ENCODE peak calls at places on chromosomes 7 and 10, in ten cellular contexts. U is Karpas-422; Z is CD4-positive, CD25-positive, alpha-beta regulatory T cell; B is mammary epithelial cell; Y is colonic mucosa; O is body of pancreas; Q is CD8-positive, alpha-beta T cell; W is stomach; C is right cardiac atrium; T is neuronal stem cell. G is an unnamed sample. For H3K4me1, the result is how much of the 10 kb centered on the place peaks cover.

GRCh38 chr7:29346574-29346973 is 152.0 kb downstream of the CHN2 start:
- DNase-seq in U (no peak), Z (no peak), B (no peak), Y (no peak), O (no peak), Q (no peak), W (no peak), C (no peak), T (no peak), G (no peak)

GRCh38 chr10:15348579-15348978 is 22.5 kb downstream of the FAM171A1 start:
- DNase-seq in U (no peak), Z (no peak), B (no peak), Y (no peak), O (no peak), Q (no peak), W (no peak), C (peak), T (no peak), G (no peak)

GRCh38 chr10:117541909-117542705 is 439 bp upstream of the EMX2 start:
- DNase-seq in U (no peak), Z (no peak), B (no peak), Y (no peak), O (no peak), Q (no peak), W (no peak), C (peak), T (peak), G (no peak)

GRCh38 chr10:84248794-84249193 is 3.9 kb downstream of the RGR start:
- DNase-seq in U (no peak), Z (no peak), B (no peak), Y (no peak), O (no peak), Q (no peak), W (no peak), C (no peak), T (no peak), G (no peak)

GRCh38 chr10:43071881-43072650 is 4.8 kb upstream of the RET start:
- DNase-seq in U (no peak), Z (no peak), B (no peak), Y (no peak), O (no peak), Q (no peak), W (no peak), C (no peak), T (no peak), G (no peak)

GRCh38 chr7:95357623-95358022 is 33.3 kb upstream of the PON1 start:
- DNase-seq in U (no peak), Z (no peak), B (no peak), Y (no peak), O (no peak), Q (no peak), W (no peak), C (no peak), T (no peak), G (no peak)

GRCh38 chr10:104150206-104150605 is 28.2 kb downstream of the SFR1 start:
- DNase-seq in U (no peak), Z (no peak), B (peak), Y (no peak), O (no peak), Q (no peak), W (no peak), C (no peak), T (no peak), G (no peak)

GRCh38 chr10:4280481-4281206 is 495.6 kb upstream of the KLF6 start:
- DNase-seq in U (no peak), Z (no peak), B (peak), Y (peak), O (no peak), Q (no peak), W (no peak), C (no peak), T (no peak), G (no peak)

GRCh38 chr7:40008218-40008815 is 58.3 kb downstream of the CDK13 start:
- DNase-seq in U (no peak), Z (no peak), B (peak), Y (no peak), O (no peak), Q (no peak), W (no peak), C (no peak), T (no peak), G (no peak)

GRCh38 chr7:139541600-139542307 is 18.3 kb downstream of the CLEC2L start:
- DNase-seq in U (no peak), Z (no peak), B (no peak), Y (no peak), O (no peak), Q (no peak), W (no peak), C (no peak), T (peak), G (no peak)

GRCh38 chr7:142733271-142733670 is 16.0 kb upstream of the PRSS1 start:
- DNase-seq in U (no peak), Z (no peak), B (no peak), Y (no peak), O (no peak), Q (no peak), W (no peak), C (no peak), T (no peak), G (no peak)

GRCh38 chr10:59880976-59881510 is 25.3 kb downstream of the CCDC6 start:
- DNase-seq in U (no peak), Z (peak), B (no peak), Y (peak), O (no peak), Q (no peak), W (no peak), C (no peak), T (no peak), G (no peak)

GRCh38 chr10:104622598-104623209 is 18.4 kb upstream of the SORCS3 start:
- DNase-seq in U (peak), Z (peak), B (peak), Y (no peak), O (no peak), Q (no peak), W (no peak), C (no peak), T (peak), G (no peak)

GRCh38 chr10:108363566-108363965 is 1199.1 kb upstream of the SORCS1 start:
- DNase-seq in U (no peak), Z (no peak), B (no peak), Y (no peak), O (no peak), Q (no peak), W (no peak), C (no peak), T (no peak), G (no peak)

GRCh38 chr7:36827914-36828313 is 103.6 kb upstream of the AOAH start:
- DNase-seq in U (no peak), Z (no peak), B (peak), Y (no peak), O (no peak), Q (no peak), W (no peak), C (no peak), T (no peak), G (no peak)

GRCh38 chr10:55801262-55801661 is 559.8 kb downstream of the ZWINT start:
- DNase-seq in U (no peak), Z (no peak), B (no peak), Y (no peak), O (no peak), Q (no peak), W (no peak), C (no peak), T (no peak), G (no peak)

GRCh38 chr10:79244068-79244442 is 103.2 kb upstream of the PPIF start:
- DNase-seq in U (peak), Z (no peak), B (no peak), Y (no peak), O (no peak), Q (no peak), W (no peak), C (no peak), T (no peak), G (no peak)

GRCh38 chr7:45939574-45939973 is 18.5 kb upstream of the IGFBP3 start:
- DNase-seq in U (no peak), Z (no peak), B (no peak), Y (no peak), O (no peak), Q (no peak), W (no peak), C (no peak), T (no peak), G (no peak)

GRCh38 chr7:17770710-17771375 is 169.5 kb downstream of the SNX13 start:
- DNase-seq in U (peak), Z (no peak), B (peak), Y (no peak), O (no peak), Q (no peak), W (no peak), C (no peak), T (no peak), G (no peak)

GRCh38 chr10:6089334-6090219 is 743 bp downstream of the RBM17 start:
- DNase-seq in U (peak), Z (peak), B (peak), Y (peak), O (peak), Q (no peak), W (no peak), C (peak), T (peak), G (no peak)

GRCh38 chr10:124944982-124945381 is 3.1 kb downstream of the ZRANB1 start:
- DNase-seq in U (no peak), Z (no peak), B (peak), Y (no peak), O (no peak), Q (no peak), W (no peak), C (no peak), T (no peak), G (no peak)

GRCh38 chr7:77799078-77799964 is 748 bp downstream of the PHTF2 start:
- DNase-seq in U (peak), Z (peak), B (peak), Y (peak), O (peak), Q (no peak), W (no peak), C (peak), T (peak), G (no peak)

GRCh38 chr7:17971392-17971791 is 31.1 kb upstream of the SNX13 start:
- DNase-seq in U (no peak), Z (no peak), B (no peak), Y (no peak), O (no peak), Q (no peak), W (no peak), C (no peak), T (no peak), G (no peak)

GRCh38 chr7:151776446-151776845 is 100.5 kb downstream of the PRKAG2 start:
- DNase-seq in U (no peak), Z (no peak), B (no peak), Y (no peak), O (no peak), Q (no peak), W (no peak), C (no peak), T (no peak), G (no peak)

GRCh38 chr7:121394709-121395140 is 1.4 kb downstream of the FAM3C start:
- DNase-seq in U (no peak), Z (no peak), B (no peak), Y (no peak), O (no peak), Q (no peak), W (peak), C (peak), T (no peak), G (no peak)

GRCh38 chr10:6530966-6531365 is 49.1 kb downstream of the PRKCQ start:
- DNase-seq in U (no peak), Z (peak), B (no peak), Y (no peak), O (no peak), Q (no peak), W (no peak), C (no peak), T (no peak), G (no peak)

GRCh38 chr10:97640868-97641811 is 669 bp downstream of the PI4K2A start:
- DNase-seq in U (peak), Z (peak), B (peak), Y (peak), O (peak), Q (no peak), W (no peak), C (peak), T (peak), G (no peak)

GRCh38 chr7:2031496-2031895 is 201.2 kb downstream of the MAD1L1 start:
- DNase-seq in U (no peak), Z (no peak), B (no peak), Y (no peak), O (no peak), Q (no peak), W (no peak), C (peak), T (no peak), G (no peak)

GRCh38 chr7:37113661-37114355 is 334.9 kb downstream of the ELMO1 start:
- DNase-seq in U (no peak), Z (no peak), B (peak), Y (no peak), O (no peak), Q (no peak), W (no peak), C (no peak), T (no peak), G (no peak)

GRCh38 chr10:42987575-42987974 is 89.3 kb upstream of the RET start:
- DNase-seq in U (no peak), Z (no peak), B (no peak), Y (peak), O (no peak), Q (no peak), W (no peak), C (peak), T (no peak), G (no peak)

GRCh38 chr7:138002828-138003189 is 923 bp upstream of the CREB3L2 start:
- DNase-seq in U (no peak), Z (no peak), B (no peak), Y (no peak), O (no peak), Q (no peak), W (no peak), C (no peak), T (no peak), G (no peak)

GRCh38 chr7:138000081-138000701 is 1.7 kb downstream of the CREB3L2 start:
- DNase-seq in U (no peak), Z (peak), B (peak), Y (peak), O (peak), Q (no peak), W (peak), C (peak), T (peak), G (no peak)

GRCh38 chr7:137999496-138000080 is 2.3 kb downstream of the CREB3L2 start:
- DNase-seq in U (no peak), Z (no peak), B (peak), Y (no peak), O (no peak), Q (no peak), W (no peak), C (no peak), T (no peak), G (no peak)

GRCh38 chr7:138002096-138002827 is 376 bp upstream of the CREB3L2 start:
- DNase-seq in U (peak), Z (peak), B (peak), Y (peak), O (peak), Q (peak), W (peak), C (peak), T (peak), G (peak)

GRCh38 chr7:138001529-138002095 is at the start of gene CREB3L2:
- DNase-seq in U (no peak), Z (peak), B (no peak), Y (peak), O (peak), Q (peak), W (peak), C (peak), T (no peak), G (peak)
- H3K4me1 ChIP-seq in U (under half), Z (under half), B (under half), Y (under half), O (under half), Q (under half), W (under half), C (under half), T (under half), G (half or more)

GRCh38 chr10:68628576-68629127 is 68.5 kb downstream of the TET1 start:
- DNase-seq in U (no peak), Z (no peak), B (no peak), Y (no peak), O (no peak), Q (no peak), W (no peak), C (no peak), T (no peak), G (no peak)
- H3K27ac ChIP-seq in U (no peak), Z (no peak), B (no peak), Y (no peak), O (no peak), Q (no peak), W (no peak), C (no peak), T (no peak), G (no peak)

GRCh38 chr7:149771696-149772235 is 1.6 kb downstream of the ZNF467 start:
- DNase-seq in U (peak), Z (peak), B (peak), Y (peak), O (peak), Q (peak), W (peak), C (peak), T (peak), G (peak)

GRCh38 chr7:149772236-149772820 is 1.1 kb downstream of the ZNF467 start:
- DNase-seq in U (no peak), Z (no peak), B (no peak), Y (peak), O (peak), Q (no peak), W (no peak), C (no peak), T (peak), G (no peak)

GRCh38 chr7:149773446-149774236 is at the start of gene ZNF467:
- DNase-seq in U (no peak), Z (peak), B (no peak), Y (peak), O (peak), Q (no peak), W (peak), C (peak), T (no peak), G (no peak)

GRCh38 chr7:149774237-149775175 is 1.1 kb upstream of the ZNF467 start:
- DNase-seq in U (no peak), Z (no peak), B (no peak), Y (no peak), O (no peak), Q (no peak), W (no peak), C (peak), T (no peak), G (no peak)

GRCh38 chr7:149772821-149773425 is 465 bp downstream of the ZNF467 start:
- DNase-seq in U (no peak), Z (peak), B (no peak), Y (peak), O (peak), Q (no peak), W (peak), C (peak), T (no peak), G (no peak)
- H3K4me1 ChIP-seq in U (under half), Z (under half), B (under half), Y (under half), O (under half), Q (under half), W (under half), C (under half), T (under half), G (half or more)

DNA sequence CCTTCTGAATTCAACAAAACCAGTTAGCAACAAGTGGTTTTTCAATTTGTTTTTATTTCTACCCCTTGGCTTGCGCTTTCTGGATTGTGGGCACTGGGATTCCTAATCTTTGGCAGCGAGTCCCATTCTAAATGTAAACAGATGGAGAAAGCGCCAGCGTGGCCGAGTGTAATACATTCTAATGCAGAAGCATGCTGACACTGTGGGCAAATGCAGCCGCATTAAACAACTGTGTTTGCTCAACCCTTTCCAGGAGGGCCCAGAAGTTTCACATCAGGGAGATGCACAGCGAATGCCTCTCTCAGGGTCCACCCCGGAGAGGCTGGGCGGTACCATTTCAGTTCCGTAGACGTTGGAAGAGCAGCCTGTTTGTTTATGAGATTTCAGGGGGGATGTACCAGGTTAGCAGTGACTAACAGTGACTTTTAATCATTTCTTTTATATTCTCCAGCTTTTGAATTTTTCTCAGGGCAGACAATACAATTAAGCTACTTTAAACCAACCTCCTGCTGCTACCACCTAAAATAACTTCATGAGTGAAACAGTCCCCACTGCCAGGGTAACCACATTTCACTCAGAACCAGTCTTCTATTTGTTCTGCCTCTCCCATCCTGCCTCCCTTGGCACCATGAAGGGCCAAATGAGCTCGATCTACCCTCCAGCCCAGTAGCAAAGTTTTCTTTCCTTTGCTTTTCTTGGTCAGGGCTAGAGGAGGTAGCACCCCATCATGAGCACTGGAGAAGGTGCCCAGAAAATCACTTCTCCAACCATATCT is 164.2 kb upstream of the ITGB1 start:
- DNase-seq in U (no peak), Z (peak), B (no peak), Y (no peak), O (no peak), Q (no peak), W (peak), C (no peak), T (no peak), G (no peak)
- H3K27ac ChIP-seq in U (no peak), Z (peak), B (no peak), Y (no peak), O (no peak), Q (no peak), W (no peak), C (no peak), T (no peak), G (no peak)